ENCODE peak calls at places on chromosomes 12 and 14, in five cellular contexts. One of them, this sample, is unnamed.

GRCh38 chr12:54658306-54659264 is 10.4 kb upstream of the DCD start:
- ATAC-seq in right cardiac atrium: no peak
- ATAC-seq in heart right ventricle: no peak
- ATAC-seq in aorta: no peak
- ATAC-seq in heart left ventricle: no peak
- ATAC-seq in this sample: no peak

GRCh38 chr14:65846469-65846868 is 433.9 kb downstream of the FUT8 start:
- ATAC-seq in right cardiac atrium: no peak
- ATAC-seq in heart right ventricle: no peak
- ATAC-seq in aorta: no peak
- ATAC-seq in heart left ventricle: no peak
- ATAC-seq in this sample: no peak

GRCh38 chr12:16359512-16360491 is 12.4 kb downstream of the MGST1 start:
- ATAC-seq in right cardiac atrium: peak; percentile 71
- ATAC-seq in heart right ventricle: no peak
- ATAC-seq in aorta: peak; percentile 70
- ATAC-seq in heart left ventricle: no peak
- ATAC-seq in this sample: no peak

GRCh38 chr14:106681161-106681955 is 1155.0 kb downstream of the TMEM121 start:
- ATAC-seq in right cardiac atrium: no peak
- ATAC-seq in heart right ventricle: no peak
- ATAC-seq in aorta: no peak
- ATAC-seq in heart left ventricle: no peak
- ATAC-seq in this sample: no peak

GRCh38 chr12:91986084-91986483 is 159.6 kb downstream of the BTG1 start:
- ATAC-seq in right cardiac atrium: peak; percentile 12
- ATAC-seq in heart right ventricle: peak; percentile 35
- ATAC-seq in aorta: no peak
- ATAC-seq in heart left ventricle: peak; percentile 31
- ATAC-seq in this sample: no peak

GRCh38 chr12:53737951-53738833 is 10.9 kb upstream of the CALCOCO1 start:
- ATAC-seq in right cardiac atrium: no peak
- ATAC-seq in heart right ventricle: no peak
- ATAC-seq in aorta: no peak
- ATAC-seq in heart left ventricle: no peak
- ATAC-seq in this sample: no peak

GRCh38 chr12:109944975-109945374 is 44.9 kb downstream of the TCHP start:
- ATAC-seq in right cardiac atrium: peak; percentile 72
- ATAC-seq in heart right ventricle: peak; percentile 74
- ATAC-seq in aorta: peak; percentile 51
- ATAC-seq in heart left ventricle: peak; percentile 75
- ATAC-seq in this sample: peak; percentile 44

GRCh38 chr12:50981319-50982239 is 29.2 kb downstream of the HIGD1C start:
- ATAC-seq in right cardiac atrium: no peak
- ATAC-seq in heart right ventricle: no peak
- ATAC-seq in aorta: no peak
- ATAC-seq in heart left ventricle: no peak
- ATAC-seq in this sample: no peak

GRCh38 chr12:122072031-122072970 is 6.3 kb upstream of the MLXIP start:
- ATAC-seq in right cardiac atrium: peak; percentile 85
- ATAC-seq in heart right ventricle: peak; percentile 93
- ATAC-seq in aorta: peak; percentile 69
- ATAC-seq in heart left ventricle: peak; percentile 88
- ATAC-seq in this sample: peak; percentile 91

GRCh38 chr12:9648701-9649531 is 20.6 kb upstream of the CLEC2D start:
- ATAC-seq in right cardiac atrium: peak; percentile 4
- ATAC-seq in heart right ventricle: peak; percentile 17
- ATAC-seq in aorta: peak; percentile 24
- ATAC-seq in heart left ventricle: no peak
- ATAC-seq in this sample: no peak

GRCh38 chr12:70971395-70971794 is 50.9 kb upstream of the PTPRR start:
- ATAC-seq in right cardiac atrium: peak; percentile 94
- ATAC-seq in heart right ventricle: peak; percentile 53
- ATAC-seq in aorta: peak; percentile 81
- ATAC-seq in heart left ventricle: peak; percentile 53
- ATAC-seq in this sample: peak; percentile 72

GRCh38 chr12:86658303-86658702 is 402.1 kb upstream of the MGAT4C start:
- ATAC-seq in right cardiac atrium: no peak
- ATAC-seq in heart right ventricle: no peak
- ATAC-seq in aorta: no peak
- ATAC-seq in heart left ventricle: no peak
- ATAC-seq in this sample: no peak

GRCh38 chr14:29111554-29111953 is 345.0 kb downstream of the FOXG1 start:
- ATAC-seq in right cardiac atrium: no peak
- ATAC-seq in heart right ventricle: no peak
- ATAC-seq in aorta: no peak
- ATAC-seq in heart left ventricle: no peak
- ATAC-seq in this sample: no peak

GRCh38 chr14:61750708-61751474 is 11.3 kb upstream of the SNAPC1 start:
- ATAC-seq in right cardiac atrium: peak; percentile 98
- ATAC-seq in heart right ventricle: peak; percentile 97
- ATAC-seq in aorta: peak; percentile 96
- ATAC-seq in heart left ventricle: peak; percentile 96
- ATAC-seq in this sample: peak; percentile 98

GRCh38 chr14:61747342-61747741 is 14.9 kb upstream of the SNAPC1 start:
- ATAC-seq in right cardiac atrium: no peak
- ATAC-seq in heart right ventricle: no peak
- ATAC-seq in aorta: no peak
- ATAC-seq in heart left ventricle: no peak
- ATAC-seq in this sample: no peak

GRCh38 chr14:61751475-61751989 is 10.7 kb upstream of the SNAPC1 start:
- ATAC-seq in right cardiac atrium: no peak
- ATAC-seq in heart right ventricle: no peak
- ATAC-seq in aorta: no peak
- ATAC-seq in heart left ventricle: no peak
- ATAC-seq in this sample: no peak

GRCh38 chr14:61749264-61749663 is 13.0 kb upstream of the SNAPC1 start:
- ATAC-seq in right cardiac atrium: peak; percentile 27
- ATAC-seq in heart right ventricle: no peak
- ATAC-seq in aorta: no peak
- ATAC-seq in heart left ventricle: peak; percentile 17
- ATAC-seq in this sample: no peak

GRCh38 chr14:61749867-61750266 is 12.4 kb upstream of the SNAPC1 start:
- ATAC-seq in right cardiac atrium: peak; percentile 30
- ATAC-seq in heart right ventricle: peak; percentile 61
- ATAC-seq in aorta: no peak
- ATAC-seq in heart left ventricle: peak; percentile 64
- ATAC-seq in this sample: no peak
- H3K27ac ChIP-seq in right cardiac atrium: peak overlapping the region; percentile 54
- H3K27ac ChIP-seq in heart right ventricle: no peak overlapping the region
- H3K27ac ChIP-seq in aorta: no peak overlapping the region
- H3K27ac ChIP-seq in heart left ventricle: peak overlapping the region; percentile 91
- H3K27ac ChIP-seq in this sample: no peak overlapping the region

GRCh38 chr12:11092128-11092527 is at the start of gene TAS2R43:
- ATAC-seq in right cardiac atrium: no peak
- ATAC-seq in heart right ventricle: no peak
- ATAC-seq in aorta: no peak
- ATAC-seq in heart left ventricle: no peak
- ATAC-seq in this sample: no peak
- H3K27ac ChIP-seq in right cardiac atrium: no peak within 1 kb of the TSS
- H3K27ac ChIP-seq in heart right ventricle: no peak within 1 kb of the TSS
- H3K27ac ChIP-seq in aorta: no peak within 1 kb of the TSS
- H3K27ac ChIP-seq in heart left ventricle: no peak within 1 kb of the TSS
- H3K27ac ChIP-seq in this sample: no peak within 1 kb of the TSS

DNA sequence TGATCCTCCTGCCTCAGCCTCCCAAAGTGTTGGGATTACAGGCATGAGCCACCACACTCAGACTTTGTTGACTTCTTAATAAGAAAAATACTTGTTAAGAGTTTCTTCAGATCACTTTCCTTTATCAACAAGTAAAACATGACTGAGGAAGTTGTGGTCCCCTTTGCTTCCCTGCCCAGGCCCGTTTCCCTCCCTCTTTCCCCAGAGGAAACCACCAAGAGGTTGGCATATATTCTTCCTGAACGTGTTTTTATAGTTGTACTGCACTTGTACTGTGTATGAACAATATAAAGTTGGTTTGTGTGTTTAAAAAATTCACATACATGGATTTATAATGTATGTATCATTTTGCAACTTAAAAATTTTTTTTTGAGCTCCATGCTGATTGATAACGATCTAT is 28.4 kb downstream of the PTPN11 start:
- ATAC-seq in right cardiac atrium: no peak
- ATAC-seq in heart right ventricle: no peak
- ATAC-seq in aorta: no peak
- ATAC-seq in heart left ventricle: no peak
- ATAC-seq in this sample: no peak
- H3K27ac ChIP-seq in right cardiac atrium: no peak overlapping the region
- H3K27ac ChIP-seq in heart right ventricle: no peak overlapping the region
- H3K27ac ChIP-seq in aorta: no peak overlapping the region
- H3K27ac ChIP-seq in heart left ventricle: no peak overlapping the region
- H3K27ac ChIP-seq in this sample: no peak overlapping the region

GRCh38 chr14:52179151-52179790 is 88.2 kb upstream of the PTGDR start:
- ATAC-seq in right cardiac atrium: no peak
- ATAC-seq in heart right ventricle: no peak
- ATAC-seq in aorta: no peak
- ATAC-seq in heart left ventricle: no peak
- ATAC-seq in this sample: no peak

GRCh38 chr14:52175982-52176502 is 91.5 kb upstream of the PTGDR start:
- ATAC-seq in right cardiac atrium: no peak
- ATAC-seq in heart right ventricle: no peak
- ATAC-seq in aorta: no peak
- ATAC-seq in heart left ventricle: peak; percentile 26
- ATAC-seq in this sample: no peak
- H3K27ac ChIP-seq in right cardiac atrium: no peak overlapping the region
- H3K27ac ChIP-seq in heart right ventricle: no peak overlapping the region
- H3K27ac ChIP-seq in aorta: no peak overlapping the region
- H3K27ac ChIP-seq in heart left ventricle: no peak overlapping the region
- H3K27ac ChIP-seq in this sample: no peak overlapping the region

GRCh38 chr14:23025181-23025788 is 9.4 kb downstream of the PSMB5 start:
- ATAC-seq in right cardiac atrium: no peak
- ATAC-seq in heart right ventricle: no peak
- ATAC-seq in aorta: no peak
- ATAC-seq in heart left ventricle: no peak
- ATAC-seq in this sample: no peak
- H3K27ac ChIP-seq in right cardiac atrium: no peak overlapping the region
- H3K27ac ChIP-seq in heart right ventricle: no peak overlapping the region
- H3K27ac ChIP-seq in aorta: no peak overlapping the region
- H3K27ac ChIP-seq in heart left ventricle: no peak overlapping the region
- H3K27ac ChIP-seq in this sample: no peak overlapping the region

GRCh38 chr12:123492290-123492689 is 34.4 kb downstream of the SNRNP35 start:
- ATAC-seq in right cardiac atrium: peak; percentile 59
- ATAC-seq in heart right ventricle: peak; percentile 61
- ATAC-seq in aorta: no peak
- ATAC-seq in heart left ventricle: peak; percentile 64
- ATAC-seq in this sample: no peak
- H3K27ac ChIP-seq in right cardiac atrium: peak overlapping the region; percentile 69
- H3K27ac ChIP-seq in heart right ventricle: no peak overlapping the region
- H3K27ac ChIP-seq in aorta: no peak overlapping the region
- H3K27ac ChIP-seq in heart left ventricle: peak overlapping the region; percentile 51
- H3K27ac ChIP-seq in this sample: no peak overlapping the region